ENCODE peak calls at places on chromosomes 1 and 21, in five cellular contexts. C, A, T, E and Y are unnamed samples.

GRCh38 chr21:33133912-33134311 is 64.0 kb downstream of the OLIG1 start:
- ATAC-seq in E (no peak), A (no peak), T (no peak), C (no peak), Y (no peak)

GRCh38 chr1:41849211-41849759 is 69.4 kb downstream of the HIVEP3 start:
- ATAC-seq in T (no peak), A (no peak), C (no peak), E (no peak), Y (no peak)

GRCh38 chr1:151897861-151898468 is 11.3 kb downstream of the THEM4 start:
- ATAC-seq in A (no peak), C (no peak), T (no peak), E (peak), Y (no peak)

GRCh38 chr1:155859881-155860841 is 794 bp downstream of the SYT11 start:
- ATAC-seq in T (peak), C (peak), E (peak), A (peak), Y (peak)

GRCh38 chr1:14862114-14862513 is 263.6 kb downstream of the KAZN start:
- ATAC-seq in C (no peak), E (no peak), A (no peak), T (no peak), Y (no peak)

GRCh38 chr1:145711213-145711651 is 4.1 kb upstream of the PDZK1 start:
- ATAC-seq in A (peak), C (no peak), T (no peak), E (no peak), Y (peak)

GRCh38 chr21:35637431-35637830 is 422.9 kb downstream of the SETD4 start:
- ATAC-seq in T (no peak), C (no peak), A (no peak), E (no peak), Y (peak)

GRCh38 chr1:85452859-85453430 is 12.0 kb downstream of the DDAH1 start:
- ATAC-seq in E (no peak), A (no peak), C (no peak), T (no peak), Y (no peak)

GRCh38 chr1:26432793-26433192 is 672 bp downstream of the DHDDS start:
- ATAC-seq in A (no peak), C (no peak), T (no peak), E (no peak), Y (no peak)

GRCh38 chr1:172277277-172277676 is 143.2 kb upstream of the C1orf105 start:
- ATAC-seq in C (no peak), T (no peak), E (no peak), A (no peak), Y (no peak)

GRCh38 chr1:214446772-214447556 is 104.4 kb downstream of the PTPN14 start:
- ATAC-seq in T (peak), C (peak), E (no peak), A (peak), Y (peak)
- TF ChIP-seq EP300 in T (no peak), C (no peak), E (no peak), A (no peak), Y (no peak)

GRCh38 chr1:198681247-198681646 is 42.4 kb downstream of the PTPRC start:
- ATAC-seq in T (no peak), A (no peak), C (peak), E (peak), Y (no peak)

GRCh38 chr1:198683449-198683848 is 44.6 kb downstream of the PTPRC start:
- ATAC-seq in A (no peak), T (no peak), C (no peak), E (no peak), Y (no peak)

GRCh38 chr1:198679535-198680173 is 40.8 kb downstream of the PTPRC start:
- ATAC-seq in C (no peak), T (no peak), A (no peak), E (no peak), Y (peak)

GRCh38 chr1:198680174-198680871 is 41.5 kb downstream of the PTPRC start:
- ATAC-seq in E (no peak), T (no peak), A (no peak), C (no peak), Y (no peak)

GRCh38 chr1:198681831-198682756 is 43.3 kb downstream of the PTPRC start:
- ATAC-seq in E (peak), T (peak), A (no peak), C (peak), Y (peak)
- TF ChIP-seq POLR2AphosphoS5 in E (peak), T (peak), A (no peak), C (peak), Y (peak)

GRCh38 chr1:223771469-223771813 is 59.1 kb downstream of the CAPN2 start:
- ATAC-seq in C (peak), T (peak), A (no peak), E (peak), Y (no peak)

GRCh38 chr1:223771814-223772770 is 59.8 kb downstream of the CAPN2 start:
- ATAC-seq in C (peak), T (peak), E (peak), A (no peak), Y (peak)

GRCh38 chr1:223774133-223774811 is 61.9 kb downstream of the CAPN2 start:
- ATAC-seq in T (no peak), C (peak), E (no peak), A (no peak), Y (no peak)

GRCh38 chr1:223770621-223771315 is 58.4 kb downstream of the CAPN2 start:
- ATAC-seq in T (no peak), E (no peak), A (no peak), C (no peak), Y (no peak)

DNA sequence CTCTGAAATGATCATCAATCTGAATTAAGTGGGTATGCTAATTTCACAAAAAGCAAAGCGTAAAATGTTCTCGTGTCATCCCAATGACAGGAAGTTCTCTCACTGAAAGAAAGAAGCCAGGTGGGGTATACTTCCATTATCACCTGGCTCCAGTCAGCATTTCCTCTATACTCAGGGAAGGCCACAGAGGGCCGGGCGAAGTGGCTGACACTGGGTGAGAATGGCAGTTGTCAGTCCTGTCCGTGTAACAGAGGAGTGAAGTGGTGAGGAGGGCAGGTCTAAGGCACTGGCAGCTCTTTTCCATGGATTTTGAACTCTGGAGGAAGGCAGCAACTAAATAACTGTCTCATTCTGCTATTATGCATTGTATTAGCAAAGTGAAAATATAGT is 60.4 kb downstream of the CAPN2 start:
- ATAC-seq in C (no peak), E (peak), T (no peak), A (no peak), Y (no peak)
- H3K27ac ChIP-seq in C (no peak), E (peak), T (peak), A (no peak), Y (peak)

GRCh38 chr21:38500073-38500472 is 1.8 kb upstream of the ERG start:
- ATAC-seq in T (no peak), C (no peak), E (no peak), A (no peak), Y (no peak)

GRCh38 chr21:38498057-38498833 is at the start of gene ERG:
- ATAC-seq in A (no peak), C (no peak), E (no peak), T (peak), Y (peak)

GRCh38 chr21:38495242-38495641 is 3.0 kb downstream of the ERG start:
- ATAC-seq in T (no peak), A (no peak), C (no peak), E (no peak), Y (no peak)

GRCh38 chr21:38496224-38496623 is 2.1 kb downstream of the ERG start:
- ATAC-seq in A (no peak), E (no peak), T (no peak), C (no peak), Y (no peak)

DNA sequence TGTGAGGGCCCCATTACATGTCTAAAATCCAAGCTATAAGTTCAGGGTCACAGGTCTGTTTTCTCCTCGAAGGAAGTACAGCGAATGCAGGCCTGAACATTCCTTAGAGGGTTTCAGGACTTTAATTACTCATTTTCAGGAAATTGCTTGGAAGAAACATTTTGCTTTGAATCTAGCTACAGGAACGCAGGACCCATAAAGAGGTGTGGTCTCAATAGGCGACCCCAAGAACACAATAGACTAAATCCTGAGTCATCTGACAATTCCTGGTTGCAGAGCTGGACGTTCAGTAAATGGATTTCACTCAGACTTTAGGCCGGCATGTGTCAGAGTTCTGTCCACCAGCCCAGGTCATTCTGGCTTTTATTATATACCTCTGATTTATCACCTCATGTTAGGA is 1.0 kb upstream of the ERG start:
- ATAC-seq in C (no peak), E (no peak), T (no peak), A (no peak), Y (peak)
- TF ChIP-seq EP300 in C (no peak), E (no peak), T (no peak), A (no peak), Y (no peak)

DNA sequence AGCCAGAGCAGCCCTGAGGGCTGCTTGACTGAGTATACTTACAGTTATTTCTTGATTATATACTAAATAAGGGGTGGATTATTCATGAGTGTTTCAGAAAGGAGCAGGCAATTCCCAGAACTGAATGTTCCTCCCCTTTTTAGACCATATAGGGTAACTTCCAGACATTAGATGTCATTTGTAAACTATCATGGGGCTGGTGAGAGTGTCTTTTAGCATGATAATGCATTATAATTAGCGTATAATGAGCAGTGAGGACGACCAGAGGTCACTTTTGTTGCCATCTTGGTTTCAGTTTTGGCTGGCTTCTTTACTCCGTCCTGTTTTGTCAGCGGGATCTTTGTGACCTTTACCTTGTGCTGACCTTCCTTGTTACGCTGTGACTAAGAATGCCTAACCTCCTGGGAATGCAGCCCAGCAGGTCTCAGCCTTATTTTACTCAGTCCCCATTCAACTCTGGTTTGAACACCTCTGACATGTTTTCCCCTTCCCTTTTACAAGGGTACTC is 16.1 kb downstream of the KCTD3 start:
- ATAC-seq in T (no peak), E (no peak), A (no peak), C (peak), Y (no peak)
- TF ChIP-seq POLR2AphosphoS5 in T (no peak), E (no peak), A (no peak), C (no peak), Y (no peak)

DNA sequence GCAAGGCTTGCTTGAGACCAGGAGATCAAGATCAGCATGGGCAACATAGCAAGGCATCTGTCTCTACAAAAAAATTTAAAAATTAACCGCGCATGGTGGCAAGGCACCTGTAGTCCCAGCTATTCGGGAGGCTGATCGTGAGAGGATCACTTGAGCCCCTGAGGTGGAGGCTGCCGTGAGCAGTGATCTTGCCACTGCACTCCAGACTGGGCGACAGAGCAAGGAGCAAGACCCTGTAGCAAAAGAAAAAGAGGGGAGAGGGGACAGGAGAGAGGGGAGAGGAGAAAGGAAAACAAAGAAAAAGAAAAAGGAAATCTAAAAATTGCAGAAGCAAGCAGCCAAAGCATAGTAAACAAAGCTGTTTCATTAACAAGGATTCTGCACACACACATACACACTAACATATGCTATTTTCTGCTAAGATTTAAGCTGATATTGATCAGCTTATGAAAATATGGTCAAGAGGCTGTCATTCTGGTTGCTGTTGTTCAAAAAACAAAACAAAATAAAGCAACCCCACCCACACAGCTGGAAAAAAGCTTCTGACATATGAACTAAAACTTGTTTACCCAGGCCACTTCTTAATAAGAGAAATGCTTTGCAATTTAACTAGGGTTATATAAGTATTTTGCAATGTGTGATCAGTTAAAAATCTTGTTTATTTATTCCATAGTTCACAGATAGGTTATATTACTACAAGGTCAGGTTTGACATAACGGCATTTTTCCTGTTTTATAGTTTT is 1.8 kb downstream of the ARNT start:
- ATAC-seq in T (no peak), C (no peak), A (no peak), E (no peak), Y (no peak)
- H3K27ac ChIP-seq in T (peak), C (peak), A (peak), E (peak), Y (peak)

GRCh38 chr1:243507001-243507671 is 251.3 kb downstream of the SDCCAG8 start:
- ATAC-seq in E (no peak), T (no peak), A (peak), C (no peak), Y (no peak)
- TF ChIP-seq EP300 in E (no peak), T (no peak), A (no peak), C (no peak), Y (no peak)

DNA sequence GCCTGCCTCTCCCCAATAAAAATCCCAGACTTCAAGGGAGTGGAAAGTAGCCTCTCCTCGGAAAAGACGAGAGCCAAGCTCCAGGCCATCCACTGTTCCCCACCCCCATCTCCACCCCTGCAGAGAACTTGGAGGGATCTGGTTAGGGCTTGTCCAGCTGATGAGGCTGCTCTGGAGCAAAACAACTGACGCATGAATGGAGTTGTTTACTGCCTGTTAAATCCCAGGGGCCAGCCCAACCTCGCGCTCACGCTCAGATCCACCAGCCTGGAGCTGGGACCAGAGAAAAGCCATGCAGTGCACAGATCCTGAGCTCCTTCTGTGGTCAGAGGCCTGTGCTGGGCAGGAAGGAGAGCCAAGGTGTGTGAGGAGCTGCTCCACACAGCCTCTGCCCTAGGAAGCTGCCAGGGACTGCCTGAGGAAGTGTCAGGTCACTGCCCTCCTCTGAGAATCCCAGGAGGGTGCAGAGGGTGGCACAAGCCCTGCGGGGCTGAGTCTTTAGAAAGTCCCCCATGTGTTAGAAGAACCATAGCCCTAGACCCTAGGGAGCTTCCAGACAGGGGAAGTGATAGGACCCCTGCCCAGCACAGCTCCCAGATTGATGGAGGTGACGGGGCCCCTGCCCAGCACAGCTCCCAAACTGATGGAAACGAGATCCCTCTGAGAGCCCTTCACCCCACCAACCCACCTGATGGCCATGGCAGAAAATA is 109.0 kb upstream of the IPO9 start:
- ATAC-seq in T (peak), E (no peak), C (no peak), A (no peak), Y (peak)
- TF ChIP-seq POLR2AphosphoS5 in T (peak), E (no peak), C (no peak), A (no peak), Y (peak)

DNA sequence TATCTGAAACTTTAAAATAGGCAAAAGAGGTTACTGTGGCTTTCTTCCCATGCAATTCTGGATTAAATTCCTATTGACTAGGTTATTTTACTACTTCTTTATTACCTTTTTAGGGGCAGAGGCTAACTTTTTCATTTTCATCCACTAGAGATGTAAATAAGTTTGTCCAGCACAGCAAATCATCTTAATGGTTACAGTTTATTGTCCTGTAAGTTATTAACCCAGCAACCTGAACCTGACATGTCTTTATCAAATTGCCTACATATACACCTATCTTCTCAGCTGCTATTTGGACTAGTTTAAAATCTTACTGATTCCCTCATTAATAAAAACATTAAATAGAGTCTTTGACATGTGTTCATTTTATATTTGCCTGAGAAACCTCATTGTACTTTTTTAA is 6.9 kb upstream of the SCYL3 start:
- ATAC-seq in C (no peak), T (no peak), A (no peak), E (no peak), Y (no peak)
- H3K27ac ChIP-seq in C (no peak), T (no peak), A (no peak), E (no peak), Y (no peak)